ENCODE peak calls at places on chromosomes 1 and 21, in ten cellular contexts. One of them, this sample, is unnamed.

GRCh38 chr1:204623894-204624361 is 61.6 kb downstream of the LRRN2 start:
- DNase-seq in HCT116: peak; percentile 21
- DNase-seq in PC-3: peak; percentile 51
- DNase-seq in heart right ventricle: no peak
- DNase-seq in uterus: no peak
- DNase-seq in neural progenitor cell: peak; percentile 57
- DNase-seq in endodermal cell: peak; percentile 81
- DNase-seq in left ventricle myocardium inferior: no peak
- DNase-seq in body of pancreas: no peak
- DNase-seq in IMR-90: no peak
- DNase-seq in this sample: no peak

GRCh38 chr1:224503161-224504118 is 68.8 kb upstream of the WDR26 start:
- DNase-seq in IMR-90: peak; percentile 80
- DNase-seq in heart right ventricle: peak; percentile 93
- DNase-seq in endodermal cell: peak; percentile 93
- DNase-seq in left ventricle myocardium inferior: peak; percentile 94
- DNase-seq in body of pancreas: peak; percentile 98
- DNase-seq in PC-3: peak; percentile 95
- DNase-seq in HCT116: no peak
- DNase-seq in neural progenitor cell: peak; percentile 86
- DNase-seq in uterus: peak; percentile 62
- DNase-seq in this sample: peak; percentile 55

GRCh38 chr21:33070921-33071877 is 1.3 kb downstream of the OLIG1 start:
- DNase-seq in heart right ventricle: no peak
- DNase-seq in uterus: no peak
- DNase-seq in left ventricle myocardium inferior: no peak
- DNase-seq in neural progenitor cell: peak; percentile 60
- DNase-seq in body of pancreas: no peak
- DNase-seq in PC-3: no peak
- DNase-seq in HCT116: no peak
- DNase-seq in IMR-90: no peak
- DNase-seq in endodermal cell: peak; percentile 78
- DNase-seq in this sample: no peak

GRCh38 chr1:160282807-160283206 is 2.1 kb downstream of the PEX19 start:
- DNase-seq in left ventricle myocardium inferior: no peak
- DNase-seq in heart right ventricle: no peak
- DNase-seq in HCT116: no peak
- DNase-seq in PC-3: no peak
- DNase-seq in neural progenitor cell: peak; percentile 24
- DNase-seq in IMR-90: no peak
- DNase-seq in endodermal cell: peak; percentile 66
- DNase-seq in body of pancreas: no peak
- DNase-seq in uterus: no peak
- DNase-seq in this sample: no peak

GRCh38 chr1:196933531-196934189 is 9.9 kb upstream of the CFHR2 start:
- DNase-seq in neural progenitor cell: no peak
- DNase-seq in heart right ventricle: no peak
- DNase-seq in IMR-90: no peak
- DNase-seq in PC-3: no peak
- DNase-seq in HCT116: no peak
- DNase-seq in left ventricle myocardium inferior: no peak
- DNase-seq in uterus: no peak
- DNase-seq in body of pancreas: no peak
- DNase-seq in endodermal cell: peak; percentile 47
- DNase-seq in this sample: no peak

GRCh38 chr1:2784854-2785630 is 16.5 kb downstream of the TTC34 start:
- DNase-seq in HCT116: no peak
- DNase-seq in left ventricle myocardium inferior: no peak
- DNase-seq in uterus: no peak
- DNase-seq in heart right ventricle: no peak
- DNase-seq in neural progenitor cell: no peak
- DNase-seq in endodermal cell: peak; percentile 8
- DNase-seq in PC-3: no peak
- DNase-seq in IMR-90: no peak
- DNase-seq in body of pancreas: no peak
- DNase-seq in this sample: peak; percentile 39

GRCh38 chr1:223136086-223136485 is 7.0 kb downstream of the TLR5 start:
- DNase-seq in neural progenitor cell: peak; percentile 31
- DNase-seq in uterus: no peak
- DNase-seq in heart right ventricle: no peak
- DNase-seq in body of pancreas: no peak
- DNase-seq in IMR-90: no peak
- DNase-seq in endodermal cell: peak; percentile 78
- DNase-seq in PC-3: no peak
- DNase-seq in left ventricle myocardium inferior: no peak
- DNase-seq in HCT116: no peak
- DNase-seq in this sample: no peak

GRCh38 chr21:32335601-32336575 is 37.2 kb downstream of the MRAP start:
- DNase-seq in left ventricle myocardium inferior: no peak
- DNase-seq in endodermal cell: peak; percentile 37
- DNase-seq in HCT116: no peak
- DNase-seq in uterus: no peak
- DNase-seq in neural progenitor cell: no peak
- DNase-seq in PC-3: no peak
- DNase-seq in IMR-90: peak; percentile 14
- DNase-seq in body of pancreas: no peak
- DNase-seq in heart right ventricle: no peak
- DNase-seq in this sample: no peak

DNA sequence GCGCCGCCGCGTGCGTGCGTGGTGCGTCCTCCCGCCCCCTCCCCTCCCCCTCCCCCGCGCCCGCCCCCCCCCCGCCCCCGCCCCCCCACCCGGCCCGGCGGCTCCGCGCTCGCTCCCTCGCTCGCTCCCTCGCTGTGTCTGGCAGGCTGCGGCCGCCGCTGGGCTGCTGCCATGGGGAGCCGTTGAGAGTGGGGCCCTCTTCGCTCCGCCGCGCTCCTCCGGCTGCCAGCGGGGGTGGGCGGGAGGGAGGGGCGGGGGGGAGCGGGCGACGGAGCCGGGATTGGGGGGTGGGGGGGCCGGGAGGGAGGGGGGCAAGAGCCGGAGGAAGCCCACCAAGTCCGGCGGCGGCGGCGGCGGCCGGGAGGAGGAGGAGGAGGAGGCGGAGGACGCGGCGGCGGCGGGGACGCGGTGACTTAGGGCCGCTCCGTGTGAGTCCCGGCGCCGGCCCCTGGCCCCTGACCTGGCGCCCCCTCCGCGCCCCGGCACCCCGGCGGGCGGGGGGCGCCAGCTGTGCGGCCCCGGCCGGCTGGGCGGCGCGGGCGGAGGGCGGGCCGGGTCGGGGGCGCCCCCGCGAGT is 2.4 kb upstream of the ZBTB18 start:
- DNase-seq in neural progenitor cell: peak; percentile 87
- DNase-seq in body of pancreas: no peak
- DNase-seq in PC-3: no peak
- DNase-seq in endodermal cell: peak; percentile 82
- DNase-seq in left ventricle myocardium inferior: no peak
- DNase-seq in uterus: no peak
- DNase-seq in HCT116: no peak
- DNase-seq in heart right ventricle: no peak
- DNase-seq in IMR-90: no peak
- DNase-seq in this sample: no peak
- H3K4me3 ChIP-seq in neural progenitor cell: peak overlapping the region; percentile 89
- H3K4me3 ChIP-seq in body of pancreas: peak overlapping the region; percentile 78
- H3K4me3 ChIP-seq in PC-3: no peak overlapping the region
- H3K4me3 ChIP-seq in endodermal cell: no peak overlapping the region
- H3K4me3 ChIP-seq in left ventricle myocardium inferior: peak overlapping the region; percentile 96
- H3K4me3 ChIP-seq in uterus: peak overlapping the region; percentile 79
- H3K4me3 ChIP-seq in HCT116: no peak overlapping the region
- H3K4me3 ChIP-seq in heart right ventricle: peak overlapping the region; percentile 73
- H3K4me3 ChIP-seq in IMR-90: peak overlapping the region; percentile 82
- H3K4me3 ChIP-seq in this sample: peak overlapping the region; percentile 96

GRCh38 chr1:58902830-58903229 is 119.0 kb upstream of the JUN start:
- DNase-seq in neural progenitor cell: no peak
- DNase-seq in body of pancreas: no peak
- DNase-seq in HCT116: no peak
- DNase-seq in uterus: no peak
- DNase-seq in PC-3: no peak
- DNase-seq in IMR-90: no peak
- DNase-seq in left ventricle myocardium inferior: no peak
- DNase-seq in endodermal cell: no peak
- DNase-seq in heart right ventricle: no peak
- DNase-seq in this sample: no peak

GRCh38 chr1:58905628-58906256 is 121.9 kb upstream of the JUN start:
- DNase-seq in IMR-90: no peak
- DNase-seq in neural progenitor cell: no peak
- DNase-seq in PC-3: no peak
- DNase-seq in HCT116: no peak
- DNase-seq in uterus: no peak
- DNase-seq in heart right ventricle: no peak
- DNase-seq in body of pancreas: no peak
- DNase-seq in left ventricle myocardium inferior: no peak
- DNase-seq in endodermal cell: no peak
- DNase-seq in this sample: no peak

GRCh38 chr1:58903450-58904298 is 119.8 kb upstream of the JUN start:
- DNase-seq in heart right ventricle: peak; percentile 96
- DNase-seq in endodermal cell: peak; percentile 89
- DNase-seq in left ventricle myocardium inferior: peak; percentile 96
- DNase-seq in body of pancreas: peak; percentile 95
- DNase-seq in IMR-90: peak; percentile 89
- DNase-seq in PC-3: peak; percentile 87
- DNase-seq in uterus: peak; percentile 96
- DNase-seq in neural progenitor cell: peak; percentile 72
- DNase-seq in HCT116: peak; percentile 55
- DNase-seq in this sample: peak; percentile 98

GRCh38 chr1:58905126-58905490 is 121.3 kb upstream of the JUN start:
- DNase-seq in HCT116: no peak
- DNase-seq in left ventricle myocardium inferior: no peak
- DNase-seq in IMR-90: no peak
- DNase-seq in uterus: no peak
- DNase-seq in neural progenitor cell: no peak
- DNase-seq in body of pancreas: no peak
- DNase-seq in heart right ventricle: no peak
- DNase-seq in PC-3: no peak
- DNase-seq in endodermal cell: no peak
- DNase-seq in this sample: no peak

GRCh38 chr1:58904299-58905125 is 120.7 kb upstream of the JUN start:
- DNase-seq in PC-3: no peak
- DNase-seq in HCT116: no peak
- DNase-seq in heart right ventricle: no peak
- DNase-seq in IMR-90: no peak
- DNase-seq in endodermal cell: no peak
- DNase-seq in body of pancreas: no peak
- DNase-seq in left ventricle myocardium inferior: no peak
- DNase-seq in neural progenitor cell: no peak
- DNase-seq in uterus: no peak
- DNase-seq in this sample: no peak
- TF ChIP-seq CTCF in PC-3: no peak
- TF ChIP-seq CTCF in HCT116: no peak
- TF ChIP-seq CTCF in heart right ventricle: no peak
- TF ChIP-seq CTCF in IMR-90: no peak
- TF ChIP-seq CTCF in endodermal cell: no peak
- TF ChIP-seq CTCF in body of pancreas: no peak
- TF ChIP-seq CTCF in left ventricle myocardium inferior: no peak
- TF ChIP-seq CTCF in neural progenitor cell: no peak
- TF ChIP-seq CTCF in uterus: no peak
- TF ChIP-seq CTCF in this sample: no peak

GRCh38 chr1:22636927-22637326 is 499 bp downstream of the C1QA start:
- DNase-seq in HCT116: no peak
- DNase-seq in uterus: no peak
- DNase-seq in left ventricle myocardium inferior: no peak
- DNase-seq in endodermal cell: no peak
- DNase-seq in body of pancreas: no peak
- DNase-seq in IMR-90: no peak
- DNase-seq in neural progenitor cell: no peak
- DNase-seq in PC-3: no peak
- DNase-seq in heart right ventricle: no peak
- DNase-seq in this sample: no peak

GRCh38 chr1:22637952-22638445 is 1.6 kb downstream of the C1QA start:
- DNase-seq in body of pancreas: no peak
- DNase-seq in IMR-90: no peak
- DNase-seq in PC-3: no peak
- DNase-seq in left ventricle myocardium inferior: no peak
- DNase-seq in HCT116: no peak
- DNase-seq in uterus: no peak
- DNase-seq in endodermal cell: no peak
- DNase-seq in heart right ventricle: no peak
- DNase-seq in neural progenitor cell: no peak
- DNase-seq in this sample: no peak

GRCh38 chr1:22636369-22636768 is at the start of gene C1QA:
- DNase-seq in body of pancreas: peak; percentile 75
- DNase-seq in endodermal cell: no peak
- DNase-seq in neural progenitor cell: no peak
- DNase-seq in HCT116: no peak
- DNase-seq in PC-3: no peak
- DNase-seq in IMR-90: no peak
- DNase-seq in heart right ventricle: peak; percentile 61
- DNase-seq in uterus: no peak
- DNase-seq in left ventricle myocardium inferior: peak; percentile 62
- DNase-seq in this sample: peak; percentile 76

GRCh38 chr1:22639286-22639685 is 2.9 kb downstream of the C1QA start:
- DNase-seq in body of pancreas: no peak
- DNase-seq in left ventricle myocardium inferior: peak; percentile 27
- DNase-seq in HCT116: no peak
- DNase-seq in uterus: no peak
- DNase-seq in PC-3: no peak
- DNase-seq in neural progenitor cell: peak; percentile 72
- DNase-seq in endodermal cell: peak; percentile 89
- DNase-seq in IMR-90: peak; percentile 67
- DNase-seq in heart right ventricle: no peak
- DNase-seq in this sample: no peak

DNA sequence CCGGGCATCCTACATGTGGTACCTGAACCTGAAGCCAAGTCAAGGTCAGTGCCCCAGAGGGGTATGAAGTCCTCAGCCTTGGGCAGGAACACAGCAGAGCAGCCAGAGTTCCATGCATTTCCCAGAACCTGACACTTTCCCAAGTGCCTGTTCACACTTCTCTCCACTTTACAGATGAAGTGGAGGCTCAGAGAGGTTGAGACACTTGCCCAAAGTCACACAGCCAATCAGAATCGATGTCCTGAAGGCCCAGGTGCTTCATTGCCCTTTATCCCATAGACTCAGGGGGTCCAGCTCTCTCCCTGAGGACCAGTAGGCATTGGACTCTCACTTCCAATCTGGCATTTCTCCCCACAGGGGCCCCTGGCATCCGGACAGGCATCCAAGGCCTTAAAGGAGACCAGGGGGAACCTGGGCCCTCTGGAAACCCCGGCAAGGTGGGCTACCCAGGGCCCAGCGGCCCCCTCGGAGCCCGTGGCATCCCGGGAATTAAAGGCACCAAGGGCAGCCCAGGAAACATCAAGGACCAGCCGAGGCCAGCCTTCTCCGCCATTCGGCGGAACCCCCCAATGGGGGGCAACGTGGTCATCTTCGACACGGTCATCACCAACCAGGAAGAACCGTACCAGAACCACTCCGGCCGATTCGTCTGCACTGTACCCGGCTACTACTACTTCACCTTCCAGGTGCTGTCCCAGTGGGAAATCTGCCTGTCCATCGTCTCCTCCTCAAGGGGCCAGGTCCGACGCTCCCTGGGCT is 2.2 kb downstream of the C1QA start:
- DNase-seq in neural progenitor cell: no peak
- DNase-seq in heart right ventricle: no peak
- DNase-seq in PC-3: no peak
- DNase-seq in endodermal cell: no peak
- DNase-seq in IMR-90: no peak
- DNase-seq in HCT116: no peak
- DNase-seq in body of pancreas: no peak
- DNase-seq in uterus: no peak
- DNase-seq in left ventricle myocardium inferior: no peak
- DNase-seq in this sample: no peak
- H3K27me3 ChIP-seq in neural progenitor cell: no peaks in the 10 kb centered on the region
- H3K27me3 ChIP-seq in heart right ventricle: peaks cover 45% of the 10 kb centered on the region
- H3K27me3 ChIP-seq in PC-3: no peaks in the 10 kb centered on the region
- H3K27me3 ChIP-seq in endodermal cell: no peaks in the 10 kb centered on the region
- H3K27me3 ChIP-seq in IMR-90: peaks cover 43% of the 10 kb centered on the region
- H3K27me3 ChIP-seq in HCT116: peaks cover 4% of the 10 kb centered on the region
- H3K27me3 ChIP-seq in body of pancreas: no peaks in the 10 kb centered on the region
- H3K27me3 ChIP-seq in uterus: no peaks in the 10 kb centered on the region
- H3K27me3 ChIP-seq in left ventricle myocardium inferior: peaks cover 86% of the 10 kb centered on the region
- H3K27me3 ChIP-seq in this sample: no peaks in the 10 kb centered on the region

GRCh38 chr1:209627349-209628196 is 24.7 kb downstream of the LAMB3 start:
- DNase-seq in left ventricle myocardium inferior: peak; percentile 77
- DNase-seq in PC-3: peak; percentile 88
- DNase-seq in uterus: peak; percentile 66
- DNase-seq in body of pancreas: peak; percentile 66
- DNase-seq in endodermal cell: peak; percentile 97
- DNase-seq in heart right ventricle: peak; percentile 86
- DNase-seq in neural progenitor cell: peak; percentile 90
- DNase-seq in IMR-90: peak; percentile 69
- DNase-seq in HCT116: peak; percentile 35
- DNase-seq in this sample: peak; percentile 84
- H3K4me3 ChIP-seq in left ventricle myocardium inferior: peak overlapping the region; percentile 30
- H3K4me3 ChIP-seq in PC-3: no peak overlapping the region
- H3K4me3 ChIP-seq in uterus: no peak overlapping the region
- H3K4me3 ChIP-seq in body of pancreas: no peak overlapping the region
- H3K4me3 ChIP-seq in endodermal cell: no peak overlapping the region
- H3K4me3 ChIP-seq in heart right ventricle: peak overlapping the region; percentile 32
- H3K4me3 ChIP-seq in neural progenitor cell: no peak overlapping the region
- H3K4me3 ChIP-seq in IMR-90: no peak overlapping the region
- H3K4me3 ChIP-seq in HCT116: no peak overlapping the region
- H3K4me3 ChIP-seq in this sample: no peak overlapping the region